ENCODE peak calls at places on chromosomes 7 and 10, in eight cellular contexts. W is HEK293T; S is foreskin melanocyte; X is AG08395; I is stimulated activated CD4-positive, alpha-beta T cell treated with anti-CD3 and anti-CD28 coated beads, Interleukin-2, amount 100 ng/mL, for 24 hours; L is small intestine; E is activated CD4-positive, alpha-beta T cell treated with anti-CD3 and anti-CD28 coated beads for 4 hours; N is stimulated activated CD8-positive, alpha-beta memory T cell treated with anti-CD3 and anti-CD28 coated beads, Interleukin-4, amount 100 ng/mL, for 1 hour. P is an unnamed sample.

GRCh38 chr10:26417136-26417535 is 21.0 kb upstream of the APBB1IP start:
- DNase-seq in E (no peak), L (no peak), N (no peak), I (no peak), S (no peak), X (no peak), W (no peak), P (no peak)

GRCh38 chr7:22435105-22435504 is 64.9 kb downstream of the STEAP1B start:
- DNase-seq in S (no peak), E (no peak), L (no peak), I (no peak), X (no peak), N (no peak), W (no peak), P (no peak)

GRCh38 chr10:22322663-22323160 is 1.8 kb downstream of the BMI1 start:
- DNase-seq in W (no peak), E (no peak), X (no peak), S (no peak), N (no peak), I (no peak), L (no peak), P (no peak)

GRCh38 chr7:111011500-111011899 is 79.4 kb upstream of the LRRN3 start:
- DNase-seq in S (no peak), E (no peak), N (no peak), L (no peak), I (no peak), X (no peak), W (no peak), P (no peak)

GRCh38 chr10:104472505-104472904 is 118.9 kb downstream of the CFAP58 start:
- DNase-seq in I (no peak), E (no peak), N (no peak), W (no peak), L (no peak), X (peak; percentile 54), S (no peak), P (no peak)

GRCh38 chr10:2935647-2936386 is 131.5 kb upstream of the PFKP start:
- DNase-seq in X (no peak), E (no peak), I (no peak), W (no peak), N (no peak), L (no peak), S (no peak), P (no peak)

GRCh38 chr7:25242678-25243077 is 14.4 kb upstream of the NPVF start:
- DNase-seq in N (no peak), X (no peak), E (no peak), I (no peak), L (no peak), S (no peak), W (no peak), P (no peak)

GRCh38 chr10:9038146-9038714 is 983.7 kb downstream of the GATA3 start:
- DNase-seq in N (no peak), I (no peak), X (no peak), L (no peak), W (no peak), S (no peak), E (no peak), P (no peak)

GRCh38 chr7:99379043-99379577 is 4.6 kb downstream of the ARPC1B start:
- DNase-seq in X (peak; percentile 92), E (peak; percentile 53), W (no peak), N (no peak), L (no peak), S (peak; percentile 67), I (peak; percentile 46), P (peak; percentile 70)

GRCh38 chr7:47543659-47544058 is 38.3 kb downstream of the TNS3 start:
- DNase-seq in N (no peak), S (no peak), W (no peak), I (no peak), L (no peak), X (no peak), E (no peak), P (no peak)

GRCh38 chr10:64416011-64416410 is 894.8 kb downstream of the REEP3 start:
- DNase-seq in S (no peak), I (no peak), X (no peak), L (no peak), W (no peak), E (no peak), N (no peak), P (no peak)

GRCh38 chr7:33062023-33062781 is at the start of gene NT5C3A:
- DNase-seq in S (peak; percentile 12), N (peak; percentile 3), E (peak; percentile 38), L (peak; percentile 63), W (peak; percentile 48), X (peak; percentile 42), I (peak; percentile 46), P (peak; percentile 52)

GRCh38 chr10:102578782-102579181 is 65.5 kb upstream of the TRIM8 start:
- DNase-seq in W (no peak), L (no peak), N (no peak), S (no peak), X (no peak), E (no peak), I (no peak), P (no peak)

GRCh38 chr7:84508569-84508968 is 314.0 kb upstream of the SEMA3A start:
- DNase-seq in N (no peak), L (no peak), W (no peak), X (no peak), S (no peak), E (no peak), I (no peak), P (no peak)

GRCh38 chr10:119509909-119510451 is 32.5 kb downstream of the RGS10 start:
- DNase-seq in I (no peak), X (no peak), E (no peak), S (peak; percentile 93), N (no peak), L (no peak), W (no peak), P (peak; percentile 17)

GRCh38 chr10:5547934-5548660 is 23.3 kb downstream of the CALML3 start:
- DNase-seq in S (peak; percentile 76), I (no peak), L (peak; percentile 78), N (no peak), X (no peak), W (no peak), E (no peak), P (peak; percentile 87)

GRCh38 chr10:98659951-98660350 is 213.2 kb upstream of the HPS1 start:
- DNase-seq in W (no peak), I (no peak), L (no peak), S (peak; percentile 96), N (no peak), E (no peak), X (no peak), P (peak; percentile 56)

P was measured in COLO829.